ENCODE peak calls at places on chromosomes 3 and 15, in six cellular contexts. L, J, Z, W, N and B are unnamed samples.

GRCh38 chr3:148957586-148957985 is 33.8 kb upstream of the GYG1 start:
- DNase-seq in Z (peak; percentile 42), N (peak; percentile 79), L (peak; percentile 12), W (no peak), J (no peak), B (peak; percentile 32)

GRCh38 chr15:80777137-80777536 is 2.0 kb upstream of the CEMIP start:
- DNase-seq in J (peak; percentile 75), N (no peak), Z (no peak), L (peak; percentile 96), W (peak; percentile 76), B (no peak)

GRCh38 chr3:10290476-10291138 is 2.1 kb downstream of the GHRL start:
- DNase-seq in Z (no peak), N (no peak), J (no peak), W (no peak), L (no peak), B (no peak)

GRCh38 chr15:70132148-70132547 is 34.4 kb upstream of the TLE3 start:
- DNase-seq in N (no peak), L (peak; percentile 79), J (no peak), W (peak; percentile 79), Z (no peak), B (no peak)

GRCh38 chr3:14876942-14877341 is 58.2 kb downstream of the FGD5 start:
- DNase-seq in Z (no peak), L (peak; percentile 57), W (peak; percentile 6), J (peak; percentile 78), N (no peak), B (no peak)

GRCh38 chr15:69820819-69821218 is 276.9 kb downstream of the TLE3 start:
- DNase-seq in J (no peak), W (peak; percentile 17), Z (peak; percentile 65), L (no peak), N (peak; percentile 83), B (no peak)

GRCh38 chr3:41076399-41076798 is 122.9 kb upstream of the CTNNB1 start:
- DNase-seq in Z (no peak), W (no peak), N (no peak), J (no peak), L (no peak), B (no peak)

GRCh38 chr15:59438891-59439290 is 905 bp downstream of the FAM81A start:
- DNase-seq in L (peak; percentile 10), J (no peak), Z (peak; percentile 18), W (no peak), N (no peak), B (no peak)

GRCh38 chr3:48247401-48247807 is 6.5 kb downstream of the ZNF589 start:
- DNase-seq in J (no peak), L (peak; percentile 82), N (no peak), Z (no peak), W (peak; percentile 27), B (no peak)

GRCh38 chr3:98166396-98166795 is at the start of gene OR5H15:
- DNase-seq in N (no peak), Z (no peak), L (no peak), J (no peak), W (no peak), B (no peak)

GRCh38 chr15:72800819-72801481 is 17.4 kb upstream of the ADPGK start:
- DNase-seq in W (no peak), L (peak; percentile 49), J (peak; percentile 79), Z (no peak), N (no peak), B (no peak)

GRCh38 chr3:50015918-50016317 is 72.8 kb upstream of the RBM5 start:
- DNase-seq in L (no peak), Z (no peak), J (no peak), W (no peak), N (no peak), B (no peak)

GRCh38 chr3:170132335-170132734 is 49.2 kb downstream of the PHC3 start:
- DNase-seq in J (peak; percentile 42), L (no peak), Z (no peak), N (no peak), W (no peak), B (peak; percentile 91)

GRCh38 chr3:160012108-160012507 is 23.5 kb downstream of the IL12A start:
- DNase-seq in N (no peak), Z (no peak), W (no peak), J (no peak), L (no peak), B (peak; percentile 95)

GRCh38 chr15:82108489-82109078 is 62.8 kb upstream of the MEX3B start:
- DNase-seq in N (peak; percentile 86), J (peak; percentile 48), Z (peak; percentile 52), L (peak; percentile 72), W (no peak), B (peak; percentile 63)

GRCh38 chr3:129317014-129317771 is 38.5 kb downstream of the HMCES start:
- DNase-seq in L (no peak), J (no peak), Z (no peak), N (no peak), W (no peak), B (peak; percentile 5)

GRCh38 chr3:16173696-16174355 is 654 bp upstream of the GALNT15 start:
- DNase-seq in N (peak; percentile 5), J (peak; percentile 71), W (peak; percentile 92), L (peak; percentile 78), Z (no peak), B (no peak)

GRCh38 chr15:98668566-98669308 is 20.4 kb downstream of the IGF1R start:
- DNase-seq in W (peak; percentile 75), L (peak; percentile 78), Z (no peak), J (peak; percentile 62), N (no peak), B (no peak)

GRCh38 chr3:47193871-47194859 is 30.3 kb upstream of the SETD2 start:
- DNase-seq in W (peak; percentile 2), J (peak; percentile 60), Z (no peak), N (no peak), L (peak; percentile 41), B (no peak)

GRCh38 chr3:66719796-66720195 is 219.0 kb upstream of the LRIG1 start:
- DNase-seq in J (no peak), L (no peak), Z (no peak), N (no peak), W (no peak), B (no peak)

GRCh38 chr3:44509985-44510360 is 32.5 kb upstream of the ZNF445 start:
- DNase-seq in J (peak; percentile 23), W (peak; percentile 17), Z (no peak), L (peak; percentile 41), N (no peak), B (peak; percentile 55)

GRCh38 chr15:75198560-75199346 is 2.9 kb upstream of the C15orf39 start:
- DNase-seq in Z (peak; percentile 36), W (no peak), N (peak; percentile 80), J (peak; percentile 47), L (no peak), B (peak; percentile 43)

GRCh38 chr3:51715231-51716058 is 8.6 kb downstream of the GRM2 start:
- DNase-seq in L (no peak), J (no peak), W (no peak), N (no peak), Z (no peak), B (no peak)

GRCh38 chr3:55143336-55143735 is 215.5 kb upstream of the LRTM1 start:
- DNase-seq in W (no peak), N (no peak), L (no peak), Z (no peak), J (no peak), B (no peak)

GRCh38 chr3:56456117-56456516 is 12.2 kb downstream of the ERC2 start:
- DNase-seq in W (no peak), N (no peak), Z (no peak), J (no peak), L (no peak), B (no peak)

GRCh38 chr3:169658311-169658931 is 5.1 kb downstream of the MECOM start:
- DNase-seq in Z (peak; percentile 54), W (no peak), L (no peak), N (peak; percentile 45), J (peak; percentile 45), B (no peak)

GRCh38 chr3:170196833-170197232 is 15.3 kb upstream of the PHC3 start:
- DNase-seq in J (no peak), N (no peak), L (peak; percentile 30), Z (no peak), W (peak; percentile 27), B (no peak)

GRCh38 chr3:50194903-50195500 is 3.6 kb downstream of the GNAT1 start:
- DNase-seq in N (peak; percentile 78), Z (no peak), J (no peak), L (peak; percentile 56), W (no peak), B (no peak)

GRCh38 chr3:134815519-134815918 is 20.5 kb downstream of the EPHB1 start:
- DNase-seq in N (no peak), J (no peak), Z (no peak), W (no peak), L (no peak), B (no peak)

GRCh38 chr3:30625541-30626438 is 19.4 kb downstream of the TGFBR2 start:
- DNase-seq in L (peak; percentile 55), N (no peak), J (peak; percentile 82), Z (no peak), W (peak; percentile 90), B (no peak)
- H3K4me1 ChIP-seq in L (peaks cover 65% of the 10 kb centered on the region), N (peaks cover 4% of the 10 kb centered on the region), J (peaks cover 9% of the 10 kb centered on the region), Z (peaks cover 26% of the 10 kb centered on the region), W (peaks cover 40% of the 10 kb centered on the region), B (peaks cover 39% of the 10 kb centered on the region)

GRCh38 chr3:197713477-197713822 is 23.3 kb downstream of the RUBCN start:
- DNase-seq in W (no peak), N (no peak), J (no peak), L (no peak), Z (no peak), B (no peak)
- H3K4me2 ChIP-seq in W (peak overlapping the region; percentile 86), N (no peak overlapping the region), J (peak overlapping the region; percentile 9), L (peak overlapping the region; percentile 94), Z (no peak overlapping the region), B (peak overlapping the region; percentile 96)

GRCh38 chr3:189942948-189943347 is 177.7 kb downstream of the P3H2 start:
- DNase-seq in Z (no peak), L (no peak), J (no peak), W (no peak), N (no peak), B (no peak)
- H3K9ac ChIP-seq in Z (no peak overlapping the region), L (no peak overlapping the region), J (no peak overlapping the region), W (no peak overlapping the region), N (no peak overlapping the region), B (no peak overlapping the region)

GRCh38 chr3:127741690-127742089 is 68.9 kb downstream of the ABTB1 start:
- DNase-seq in Z (no peak), W (no peak), N (no peak), L (no peak), J (no peak), B (no peak)

GRCh38 chr3:127741246-127741645 is 68.5 kb downstream of the ABTB1 start:
- DNase-seq in N (no peak), Z (no peak), J (no peak), L (no peak), W (no peak), B (no peak)

GRCh38 chr3:127743676-127744075 is 70.9 kb downstream of the ABTB1 start:
- DNase-seq in J (no peak), N (no peak), L (no peak), Z (no peak), W (no peak), B (no peak)

GRCh38 chr3:127744216-127744815 is 71.6 kb downstream of the ABTB1 start:
- DNase-seq in W (no peak), J (no peak), N (no peak), Z (no peak), L (no peak), B (no peak)

DNA sequence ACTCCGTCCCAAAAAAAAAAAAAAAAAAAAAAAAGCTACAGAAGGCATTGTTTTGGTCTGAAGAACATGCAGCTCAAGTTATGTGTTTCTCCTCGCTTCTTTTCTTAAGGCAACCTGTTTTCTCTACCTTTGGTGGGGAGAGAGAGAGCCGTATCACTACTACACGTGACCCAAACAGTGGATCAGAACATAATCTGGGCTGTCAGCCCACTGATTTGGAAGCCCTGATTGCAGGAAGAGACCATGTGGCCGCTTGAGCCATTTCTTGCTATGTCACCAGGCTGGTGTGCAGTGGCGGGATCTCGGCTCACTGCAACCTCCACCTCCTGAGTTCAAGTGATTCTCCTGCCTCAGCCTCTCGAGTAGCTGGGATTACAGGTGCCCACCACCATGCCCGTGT is 69.8 kb downstream of the ABTB1 start:
- DNase-seq in Z (no peak), J (no peak), L (no peak), N (no peak), W (no peak), B (no peak)
- H3K4me1 ChIP-seq in Z (no peaks in the 10 kb centered on the region), J (peaks cover 19% of the 10 kb centered on the region), L (peaks cover 20% of the 10 kb centered on the region), N (no peaks in the 10 kb centered on the region), W (peaks cover 45% of the 10 kb centered on the region), B (peaks cover 6% of the 10 kb centered on the region)